ENCODE peak calls at places on chromosomes 1 and 21, in nine cellular contexts. P, C, D, N, G, S, X, T and Q are unnamed samples.

GRCh38 chr1:111600886-111601386 is 18.7 kb upstream of the RAP1A start:
- DNase-seq in D (no peak), N (no peak), X (no peak), P (no peak), C (no peak), S (no peak), T (peak), G (no peak), Q (no peak)

GRCh38 chr1:99919221-99919620 is 50.6 kb upstream of the SLC35A3 start:
- DNase-seq in P (peak), S (no peak), N (no peak), X (peak), G (no peak), C (no peak), D (no peak), T (no peak), Q (peak)

GRCh38 chr1:6948416-6948815 is 163.2 kb downstream of the CAMTA1 start:
- DNase-seq in S (no peak), G (no peak), T (no peak), N (no peak), X (no peak), D (no peak), P (no peak), C (no peak), Q (no peak)

GRCh38 chr1:208031316-208031931 is 120.5 kb upstream of the CD34 start:
- DNase-seq in X (no peak), D (no peak), S (no peak), T (no peak), P (no peak), N (no peak), C (no peak), G (no peak), Q (no peak)

GRCh38 chr1:218812360-218812759 is 361.3 kb upstream of the LYPLAL1 start:
- DNase-seq in T (no peak), S (no peak), X (no peak), P (no peak), G (no peak), D (no peak), C (no peak), N (no peak), Q (no peak)

GRCh38 chr1:22930235-22930912 is 42.3 kb downstream of the LACTBL1 start:
- DNase-seq in T (no peak), S (no peak), G (peak), N (no peak), C (peak), X (peak), P (peak), D (peak), Q (no peak)

GRCh38 chr1:53025034-53025777 is 36.8 kb upstream of the PODN start:
- DNase-seq in N (peak), S (no peak), D (peak), X (peak), P (peak), T (no peak), C (no peak), G (no peak), Q (peak)

GRCh38 chr1:119659628-119660027 is 11.6 kb upstream of the ZNF697 start:
- DNase-seq in N (no peak), T (no peak), G (no peak), D (no peak), X (peak), C (no peak), P (peak), S (no peak), Q (no peak)

GRCh38 chr21:36630485-36631206 is 68.3 kb upstream of the SIM2 start:
- DNase-seq in P (peak), C (peak), T (peak), N (peak), X (peak), G (no peak), D (peak), S (peak), Q (peak)

GRCh38 chr1:159173303-159173702 is 1.9 kb downstream of the CADM3 start:
- DNase-seq in X (no peak), C (no peak), P (no peak), T (no peak), G (no peak), S (no peak), N (no peak), D (no peak), Q (no peak)

GRCh38 chr1:159172599-159173291 is 1.3 kb downstream of the CADM3 start:
- DNase-seq in P (no peak), D (no peak), S (no peak), G (peak), T (no peak), C (no peak), X (no peak), N (no peak), Q (no peak)

GRCh38 chr1:159170639-159171038 is 776 bp upstream of the CADM3 start:
- DNase-seq in N (no peak), T (no peak), G (no peak), C (no peak), X (no peak), S (no peak), P (no peak), D (no peak), Q (no peak)

GRCh38 chr1:159171254-159171687 is at the start of gene CADM3:
- DNase-seq in S (no peak), C (no peak), G (no peak), X (no peak), N (no peak), T (no peak), P (no peak), D (no peak), Q (no peak)

GRCh38 chr1:159171688-159172501 is 480 bp downstream of the CADM3 start:
- DNase-seq in P (no peak), S (no peak), G (no peak), T (no peak), N (no peak), D (no peak), X (no peak), C (no peak), Q (no peak)
- H3K4me3 ChIP-seq in P (no peak), S (peak), G (peak), T (peak), N (no peak), D (no peak), X (no peak), C (no peak), Q (peak)

GRCh38 chr1:177163844-177164379 is 600 bp downstream of the ASTN1 start:
- DNase-seq in P (no peak), X (no peak), N (no peak), S (no peak), C (no peak), T (no peak), G (no peak), D (no peak), Q (no peak)

GRCh38 chr1:177165069-177165439 is 542 bp upstream of the ASTN1 start:
- DNase-seq in S (no peak), P (peak), T (no peak), N (no peak), C (no peak), D (no peak), G (no peak), X (no peak), Q (no peak)

GRCh38 chr1:177164380-177165068 is at the start of gene ASTN1:
- DNase-seq in P (peak), T (no peak), C (no peak), N (no peak), X (no peak), D (peak), S (no peak), G (no peak), Q (no peak)
- H3K4me3 ChIP-seq in P (peak), T (no peak), C (no peak), N (no peak), X (peak), D (peak), S (no peak), G (peak), Q (peak)

DNA sequence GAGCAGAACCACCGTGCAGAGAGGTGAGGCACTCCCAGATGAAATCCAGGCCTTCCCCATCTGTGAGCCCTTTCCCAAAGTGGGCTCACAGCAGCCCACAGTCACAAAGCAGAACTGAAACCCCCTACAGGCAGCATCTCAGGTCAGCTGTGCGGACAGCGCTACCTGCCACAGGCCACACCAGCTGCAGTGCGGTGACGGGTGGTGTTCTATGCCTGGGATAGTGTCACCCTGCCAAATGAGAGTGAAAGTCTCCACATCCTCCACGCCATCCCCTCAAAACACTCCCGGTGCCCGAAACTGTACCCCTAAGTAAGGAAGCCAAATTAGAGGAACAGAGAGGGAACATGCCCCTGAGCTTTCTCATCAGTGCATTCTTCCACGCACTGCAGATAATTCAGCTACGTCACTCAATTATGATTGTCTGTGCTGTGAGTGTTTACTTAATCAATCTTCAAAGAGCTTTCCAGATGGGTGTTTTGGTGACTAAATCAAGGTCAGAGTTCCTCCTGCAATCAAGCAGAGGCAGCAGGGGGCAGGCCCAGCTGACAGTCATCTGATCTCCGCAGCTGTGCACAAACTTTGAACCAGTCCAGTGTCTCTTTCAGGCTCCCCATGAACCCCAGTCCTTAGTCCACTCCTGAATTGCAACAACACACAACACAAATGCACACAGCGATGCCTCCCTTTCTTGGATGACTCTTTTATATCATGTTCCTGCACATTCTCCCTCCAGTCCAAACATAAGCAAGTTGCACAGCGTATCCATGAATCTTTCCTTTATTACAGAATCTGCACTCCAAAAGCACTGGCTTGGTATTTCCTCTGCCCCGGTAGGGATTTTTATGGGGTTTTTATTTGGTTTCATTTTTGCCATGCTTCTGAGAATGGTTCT is 150.0 kb downstream of the TOMM20 start:
- DNase-seq in P (peak), G (peak), D (peak), T (peak), X (peak), S (peak), N (peak), C (peak), Q (no peak)
- H3K4me3 ChIP-seq in P (no peak), G (peak), D (no peak), T (peak), X (no peak), S (no peak), N (no peak), C (no peak), Q (no peak)

GRCh38 chr1:8323706-8324105 is 5.8 kb downstream of the SLC45A1 start:
- DNase-seq in D (no peak), T (no peak), G (no peak), C (no peak), N (no peak), S (no peak), X (no peak), P (no peak), Q (no peak)

GRCh38 chr1:8325771-8326170 is 7.9 kb downstream of the SLC45A1 start:
- DNase-seq in S (no peak), N (no peak), P (no peak), T (no peak), X (no peak), C (no peak), G (no peak), D (no peak), Q (no peak)

GRCh38 chr1:8321612-8322011 is 3.7 kb downstream of the SLC45A1 start:
- DNase-seq in S (no peak), D (no peak), C (no peak), N (no peak), G (no peak), T (no peak), X (no peak), P (no peak), Q (no peak)

GRCh38 chr1:8326265-8326664 is 8.4 kb downstream of the SLC45A1 start:
- DNase-seq in C (no peak), G (no peak), S (no peak), X (no peak), D (no peak), P (no peak), N (no peak), T (no peak), Q (no peak)

DNA sequence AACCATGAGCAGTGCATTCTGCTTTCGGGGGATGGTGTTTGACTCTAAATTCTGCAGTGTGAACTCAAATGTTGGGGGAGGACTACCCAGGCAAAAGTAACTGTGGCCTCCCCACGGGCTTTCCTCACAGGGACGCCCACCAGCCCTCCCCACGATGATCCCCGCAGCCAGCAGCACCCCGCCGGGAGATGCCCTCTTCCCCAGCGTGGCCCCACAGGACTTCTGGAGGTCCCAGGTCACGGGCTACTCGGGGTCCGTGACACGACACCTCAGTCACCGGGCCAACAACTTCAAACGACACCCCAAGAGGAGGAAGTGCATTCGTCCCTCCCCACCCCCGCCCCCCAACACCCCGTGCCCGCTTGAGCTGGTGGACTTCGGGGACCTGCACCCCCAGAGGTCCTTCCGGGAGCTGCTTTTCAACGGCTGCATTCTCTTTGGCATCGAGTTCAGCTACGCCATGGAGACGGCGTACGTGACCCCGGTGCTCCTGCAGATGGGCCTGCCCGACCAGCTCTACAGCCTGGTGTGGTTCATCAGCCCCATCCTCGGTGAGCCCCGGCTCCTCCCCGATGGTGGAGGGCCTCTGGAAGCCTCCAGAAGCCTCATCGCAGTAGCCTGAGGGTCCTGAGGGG is 6.4 kb downstream of the SLC45A1 start:
- DNase-seq in C (no peak), T (no peak), P (no peak), S (no peak), X (no peak), D (no peak), G (no peak), N (no peak), Q (no peak)
- H3K4me3 ChIP-seq in C (no peak), T (no peak), P (no peak), S (no peak), X (no peak), D (no peak), G (no peak), N (no peak), Q (no peak)

GRCh38 chr1:228367798-228368791 is 38.5 kb downstream of the TRIM11 start:
- DNase-seq in X (no peak), P (no peak), D (no peak), C (no peak), T (no peak), S (no peak), N (peak), G (no peak), Q (no peak)

GRCh38 chr1:228368801-228369607 is 37.6 kb downstream of the TRIM11 start:
- DNase-seq in P (no peak), D (no peak), T (no peak), N (peak), G (peak), S (no peak), C (no peak), X (no peak), Q (no peak)

GRCh38 chr1:228370439-228370940 is 36.1 kb downstream of the TRIM11 start:
- DNase-seq in D (no peak), N (peak), S (no peak), X (no peak), T (no peak), P (no peak), C (no peak), G (peak), Q (no peak)

GRCh38 chr1:228370941-228371740 is 35.5 kb downstream of the TRIM11 start:
- DNase-seq in S (no peak), X (no peak), D (no peak), G (peak), T (no peak), P (no peak), N (peak), C (no peak), Q (no peak)

GRCh38 chr1:228369608-228370438 is 36.8 kb downstream of the TRIM11 start:
- DNase-seq in C (no peak), N (peak), S (no peak), T (no peak), G (peak), D (no peak), P (no peak), X (no peak), Q (no peak)
- H3K4me3 ChIP-seq in C (no peak), N (no peak), S (no peak), T (no peak), G (no peak), D (no peak), P (no peak), X (no peak), Q (no peak)

GRCh38 chr21:31731112-31731801 is 661 bp downstream of the SCAF4 start:
- DNase-seq in G (peak), T (no peak), S (peak), X (peak), N (peak), C (peak), D (peak), P (peak), Q (no peak)

GRCh38 chr21:31728191-31728590 is 3.7 kb downstream of the SCAF4 start:
- DNase-seq in N (no peak), S (no peak), C (no peak), D (no peak), T (no peak), G (no peak), X (no peak), P (no peak), Q (no peak)

GRCh38 chr21:31730687-31731111 is 1.2 kb downstream of the SCAF4 start:
- DNase-seq in G (no peak), X (no peak), N (no peak), S (no peak), D (no peak), T (no peak), P (no peak), C (peak), Q (no peak)

GRCh38 chr21:31728952-31729351 is 3.0 kb downstream of the SCAF4 start:
- DNase-seq in P (no peak), N (no peak), S (no peak), X (no peak), T (no peak), G (no peak), C (no peak), D (no peak), Q (no peak)

GRCh38 chr21:31729622-31730343 is 2.1 kb downstream of the SCAF4 start:
- DNase-seq in G (no peak), P (no peak), N (no peak), X (no peak), D (no peak), C (no peak), S (no peak), T (no peak), Q (no peak)
- H3K4me3 ChIP-seq in G (peak), P (peak), N (peak), X (peak), D (peak), C (peak), S (no peak), T (peak), Q (peak)